ENCODE peak calls at places on chromosome 16, in nine cellular contexts. V is uterus; B is heart right ventricle; H is heart left ventricle; R is ovary; X is CD8-positive, alpha-beta memory T cell; P is Caco-2; G is mesendoderm; N is pancreas. U is an unnamed sample. For H3K27me3 and H3K4me1, the result is how much of the 10 kb centered on the place peaks cover.

GRCh38 chr16:50288920-50289319 is 22.6 kb downstream of the ADCY7 start:
- DNase-seq in N (no peak), H (no peak), V (no peak), P (no peak), G (no peak), X (no peak), B (no peak), R (no peak), U (no peak)

GRCh38 chr16:12323007-12323699 is 346.6 kb downstream of the SNX29 start:
- DNase-seq in B (no peak), R (no peak), N (no peak), G (no peak), X (peak), V (no peak), P (no peak), H (no peak), U (no peak)

GRCh38 chr16:27189335-27189972 is 13.9 kb upstream of the KDM8 start:
- DNase-seq in V (no peak), N (peak), X (no peak), P (no peak), H (no peak), R (no peak), G (peak), B (no peak), U (no peak)

GRCh38 chr16:12305847-12306246 is 329.3 kb downstream of the SNX29 start:
- DNase-seq in B (no peak), V (no peak), R (no peak), H (no peak), X (no peak), P (no peak), G (no peak), N (no peak), U (no peak)

GRCh38 chr16:58661199-58661830 is 23.3 kb downstream of the SLC38A7 start:
- DNase-seq in N (peak), P (peak), X (no peak), B (peak), G (peak), H (peak), R (no peak), V (peak), U (peak)

GRCh38 chr16:51151435-51151950 is 423 bp upstream of the SALL1 start:
- DNase-seq in G (peak), B (peak), V (peak), H (peak), R (peak), P (no peak), X (no peak), N (no peak), U (no peak)

GRCh38 chr16:69830534-69831211 is 68.5 kb downstream of the WWP2 start:
- DNase-seq in B (no peak), X (no peak), R (no peak), P (peak), G (no peak), H (no peak), N (peak), V (no peak), U (no peak)

GRCh38 chr16:35690413-35690812 is 2231.0 kb downstream of the TP53TG3F start:
- DNase-seq in N (no peak), R (no peak), V (no peak), X (no peak), P (no peak), B (no peak), H (no peak), G (no peak), U (no peak)

GRCh38 chr16:83940157-83940556 is 12.9 kb upstream of the OSGIN1 start:
- DNase-seq in G (no peak), B (no peak), V (no peak), P (no peak), N (no peak), R (no peak), X (no peak), H (no peak), U (no peak)

GRCh38 chr16:67277294-67277998 is 1.9 kb upstream of the PLEKHG4 start:
- DNase-seq in X (no peak), P (no peak), R (peak), N (no peak), V (peak), H (no peak), G (peak), B (no peak), U (peak)

GRCh38 chr16:46972971-46973456 is 460 bp downstream of the DNAJA2 start:
- DNase-seq in P (peak), H (peak), V (no peak), N (peak), B (peak), R (peak), X (peak), G (peak), U (peak)

GRCh38 chr16:12321363-12321762 is 344.8 kb downstream of the SNX29 start:
- DNase-seq in N (no peak), V (no peak), P (no peak), B (no peak), G (no peak), R (no peak), X (no peak), H (no peak), U (no peak)

GRCh38 chr16:22977294-22977697 is 163.3 kb downstream of the HS3ST2 start:
- DNase-seq in X (no peak), B (no peak), V (no peak), G (peak), P (no peak), N (no peak), H (no peak), R (no peak), U (no peak)

GRCh38 chr16:56294599-56294998 is 103.3 kb downstream of the GNAO1 start:
- DNase-seq in H (no peak), R (no peak), X (no peak), P (no peak), N (no peak), B (no peak), V (no peak), G (no peak), U (no peak)

GRCh38 chr16:19223235-19223847 is 55.3 kb downstream of the SYT17 start:
- DNase-seq in V (no peak), X (no peak), R (no peak), N (no peak), B (no peak), H (no peak), G (peak), P (no peak), U (no peak)

GRCh38 chr16:67942200-67942509 is 1.8 kb downstream of the LCAT start:
- DNase-seq in P (peak), B (no peak), G (peak), H (no peak), N (no peak), V (no peak), R (peak), X (no peak), U (no peak)

GRCh38 chr16:12758670-12759558 is 44.8 kb downstream of the CPPED1 start:
- DNase-seq in R (no peak), X (no peak), G (no peak), H (no peak), N (no peak), V (no peak), P (no peak), B (no peak), U (no peak)

GRCh38 chr16:29808219-29808900 is 2.0 kb downstream of the MAZ start:
- DNase-seq in H (no peak), V (peak), X (no peak), N (no peak), P (no peak), G (no peak), R (peak), B (peak), U (peak)
- H3K4me3 ChIP-seq in H (peak), V (peak), X (peak), N (peak), P (peak), G (peak), R (peak), B (peak), U (no peak)

GRCh38 chr16:66166451-66166850 is 200.0 kb upstream of the CDH5 start:
- DNase-seq in B (no peak), H (no peak), X (no peak), P (peak), G (no peak), V (no peak), R (no peak), N (no peak), U (peak)
- H3K27me3 ChIP-seq in B (under half), H (under half), X (under half), P (under half), G (under half), V (under half), R (under half), N (under half), U (under half)

GRCh38 chr16:57639172-57639571 is 10.7 kb downstream of the ADGRG1 start:
- DNase-seq in N (peak), R (peak), P (no peak), H (peak), X (peak), V (no peak), G (peak), B (no peak), U (peak)
- H3K4me1 ChIP-seq in N (under half), R (under half), P (under half), H (half or more), X (under half), V (under half), G (under half), B (half or more), U (under half)

GRCh38 chr16:2472885-2473284 is 1.8 kb downstream of the NTN3 start:
- DNase-seq in H (no peak), N (no peak), V (no peak), X (no peak), B (no peak), R (no peak), P (no peak), G (no peak), U (no peak)

GRCh38 chr16:2473425-2473926 is 1.5 kb upstream of the TBC1D24 start:
- DNase-seq in V (no peak), H (no peak), R (peak), P (peak), N (no peak), G (no peak), X (no peak), B (no peak), U (no peak)

GRCh38 chr16:2475413-2476344 is 752 bp downstream of the TBC1D24 start:
- DNase-seq in G (peak), N (peak), V (no peak), P (no peak), X (peak), H (no peak), B (no peak), R (no peak), U (no peak)

GRCh38 chr16:2474877-2475412 is at the start of gene TBC1D24:
- DNase-seq in R (peak), G (peak), B (peak), X (peak), H (peak), N (peak), V (peak), P (peak), U (peak)

GRCh38 chr16:2473999-2474876 is 689 bp upstream of the TBC1D24 start:
- DNase-seq in H (peak), X (peak), P (no peak), B (no peak), G (no peak), N (no peak), R (peak), V (no peak), U (peak)
- H3K4me3 ChIP-seq in H (peak), X (peak), P (peak), B (peak), G (peak), N (peak), R (peak), V (peak), U (peak)

GRCh38 chr16:1141716-1142115 is 11.2 kb upstream of the CACNA1H start:
- DNase-seq in B (no peak), X (no peak), V (no peak), N (no peak), H (no peak), R (no peak), P (no peak), G (no peak), U (no peak)

GRCh38 chr16:1142911-1143310 is 10.0 kb upstream of the CACNA1H start:
- DNase-seq in G (no peak), P (no peak), N (no peak), B (no peak), R (no peak), X (no peak), H (no peak), V (no peak), U (no peak)

GRCh38 chr16:1143761-1144450 is 9.0 kb upstream of the CACNA1H start:
- DNase-seq in V (no peak), P (no peak), X (no peak), R (no peak), N (no peak), H (no peak), B (no peak), G (no peak), U (peak)

GRCh38 chr16:1140582-1140981 is 12.3 kb upstream of the CACNA1H start:
- DNase-seq in X (no peak), B (no peak), R (no peak), H (no peak), P (no peak), G (no peak), N (no peak), V (no peak), U (no peak)

DNA sequence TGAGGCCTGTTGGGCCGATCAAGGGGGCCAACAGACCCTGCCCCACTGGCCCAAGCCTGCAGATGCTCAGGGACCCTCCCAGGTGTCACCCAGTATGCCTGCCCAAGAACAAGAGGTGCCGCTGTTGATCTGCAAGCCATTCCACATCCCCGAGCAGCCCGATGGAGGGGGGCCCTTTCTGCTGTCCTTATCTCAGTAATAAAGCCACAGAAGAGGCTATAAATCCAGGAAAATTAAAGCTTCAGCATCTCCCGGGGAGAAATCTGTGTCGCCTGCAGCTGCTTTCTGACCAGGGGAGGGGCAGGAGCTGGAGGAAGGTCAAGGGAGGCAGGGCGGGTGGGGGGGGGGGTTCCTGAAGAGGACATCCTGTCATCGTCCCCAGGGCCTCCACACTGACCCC is 11.7 kb upstream of the CACNA1H start:
- DNase-seq in P (no peak), N (no peak), G (no peak), V (no peak), B (no peak), R (no peak), X (no peak), H (no peak), U (no peak)
- H3K27me3 ChIP-seq in P (under half), N (under half), G (under half), V (under half), B (under half), R (under half), X (under half), H (under half), U (under half)

GRCh38 chr16:10562361-10562899 is 18.0 kb downstream of the EMP2 start:
- DNase-seq in X (no peak), R (no peak), V (no peak), B (no peak), P (no peak), H (no peak), N (no peak), G (no peak), U (no peak)

GRCh38 chr16:10565167-10565566 is 15.2 kb downstream of the EMP2 start:
- DNase-seq in G (no peak), V (no peak), X (no peak), P (no peak), B (peak), N (no peak), R (no peak), H (no peak), U (peak)

GRCh38 chr16:10564591-10564990 is 15.8 kb downstream of the EMP2 start:
- DNase-seq in H (no peak), X (no peak), N (no peak), V (no peak), R (no peak), P (no peak), B (no peak), G (no peak), U (no peak)

GRCh38 chr16:10569629-10570028 is 10.8 kb downstream of the EMP2 start:
- DNase-seq in P (no peak), N (no peak), X (no peak), R (no peak), V (no peak), H (no peak), G (no peak), B (no peak), U (no peak)

DNA sequence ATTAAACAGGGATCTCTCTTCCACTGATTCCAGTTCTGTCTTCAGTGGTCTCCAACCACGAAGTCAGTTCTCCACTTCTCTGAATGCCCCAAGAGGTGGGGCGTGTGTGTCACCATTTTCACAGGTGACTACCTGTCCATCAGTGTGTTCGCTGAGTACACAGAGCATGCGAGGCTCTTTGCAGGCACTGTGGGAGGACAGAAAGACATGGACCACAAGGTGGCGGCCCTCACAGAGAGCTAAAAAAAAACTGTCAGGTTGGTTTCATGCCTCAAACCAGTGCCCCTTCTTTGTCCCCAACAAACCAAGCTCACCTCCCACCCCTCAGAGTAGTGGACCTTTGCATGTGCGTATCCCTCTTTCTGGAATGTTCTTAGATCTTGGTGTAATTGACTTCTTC is 13.8 kb downstream of the EMP2 start:
- DNase-seq in B (no peak), X (no peak), H (no peak), P (no peak), R (no peak), V (no peak), N (no peak), G (peak), U (no peak)
- H3K4me1 ChIP-seq in B (half or more), X (under half), H (half or more), P (under half), R (under half), V (under half), N (under half), G (under half), U (under half)

GRCh38 chr16:89712476-89712805 is 8.3 kb downstream of the VPS9D1 start:
- DNase-seq in B (no peak), P (no peak), H (no peak), V (no peak), N (no peak), R (no peak), G (peak), X (no peak), U (no peak)
- H3K4me3 ChIP-seq in B (no peak), P (peak), H (no peak), V (no peak), N (peak), R (no peak), G (peak), X (peak), U (no peak)

GRCh38 chr16:86300746-86301480 is 209.4 kb upstream of the FOXF1 start:
- DNase-seq in V (no peak), B (no peak), N (no peak), P (no peak), G (peak), H (no peak), X (no peak), R (no peak), U (no peak)
- H3K27me3 ChIP-seq in V (under half), B (half or more), N (under half), P (under half), G (under half), H (half or more), X (under half), R (under half), U (under half)

U was measured in adrenal gland.